ENCODE peak calls at places on chromosomes 11 and 22, in four cellular contexts. One of them, this sample, is unnamed.

GRCh38 chr22:49023161-49023878 is 804.4 kb downstream of the BRD1 start:
- DNase-seq in K562: no peak
- DNase-seq in cardiac fibroblast: no peak
- DNase-seq in thoracic aorta: no peak
- DNase-seq in this sample: no peak

GRCh38 chr11:65338680-65339079 is 5.0 kb downstream of the DPF2 start:
- DNase-seq in cardiac fibroblast: no peak
- DNase-seq in thoracic aorta: no peak
- DNase-seq in K562: no peak
- DNase-seq in this sample: no peak

GRCh38 chr11:76756341-76756771 is 26.8 kb upstream of the TSKU start:
- DNase-seq in thoracic aorta: no peak
- DNase-seq in K562: no peak
- DNase-seq in cardiac fibroblast: no peak
- DNase-seq in this sample: no peak

GRCh38 chr22:17260950-17261349 is 41.7 kb upstream of the ADA2 start:
- DNase-seq in cardiac fibroblast: no peak
- DNase-seq in thoracic aorta: no peak
- DNase-seq in K562: no peak
- DNase-seq in this sample: no peak

GRCh38 chr11:117535201-117535869 is 207.7 kb downstream of the CEP164 start:
- DNase-seq in K562: no peak
- DNase-seq in thoracic aorta: no peak
- DNase-seq in cardiac fibroblast: no peak
- DNase-seq in this sample: no peak

GRCh38 chr11:7573558-7574296 is 59.9 kb downstream of the PPFIBP2 start:
- DNase-seq in thoracic aorta: no peak
- DNase-seq in K562: peak; percentile 28
- DNase-seq in cardiac fibroblast: no peak
- DNase-seq in this sample: no peak

GRCh38 chr11:86722041-86722440 is 49.6 kb upstream of the ME3 start:
- DNase-seq in cardiac fibroblast: peak; percentile 77
- DNase-seq in K562: no peak
- DNase-seq in thoracic aorta: no peak
- DNase-seq in this sample: no peak

GRCh38 chr11:130390071-130390758 is 38.2 kb downstream of the ADAMTS8 start:
- DNase-seq in cardiac fibroblast: peak; percentile 82
- DNase-seq in thoracic aorta: no peak
- DNase-seq in K562: no peak
- DNase-seq in this sample: no peak

GRCh38 chr11:35629914-35630313 is 11.7 kb downstream of the FJX1 start:
- DNase-seq in cardiac fibroblast: peak; percentile 100
- DNase-seq in thoracic aorta: no peak
- DNase-seq in K562: no peak
- DNase-seq in this sample: no peak

GRCh38 chr11:66267379-66268209 is 845 bp upstream of the RAB1B start:
- DNase-seq in K562: peak; percentile 91
- DNase-seq in cardiac fibroblast: peak; percentile 89
- DNase-seq in thoracic aorta: peak; percentile 75
- DNase-seq in this sample: peak; percentile 94

GRCh38 chr22:41300661-41301060 is 664 bp upstream of the ZC3H7B start:
- DNase-seq in thoracic aorta: no peak
- DNase-seq in cardiac fibroblast: no peak
- DNase-seq in K562: no peak
- DNase-seq in this sample: no peak

GRCh38 chr11:130088909-130089668 is 19.4 kb downstream of the APLP2 start:
- DNase-seq in K562: no peak
- DNase-seq in thoracic aorta: no peak
- DNase-seq in cardiac fibroblast: no peak
- DNase-seq in this sample: no peak

GRCh38 chr11:123173040-123173855 is 21.8 kb downstream of the CLMP start:
- DNase-seq in thoracic aorta: no peak
- DNase-seq in cardiac fibroblast: peak; percentile 98
- DNase-seq in K562: no peak
- DNase-seq in this sample: no peak

GRCh38 chr11:100403817-100404216 is 283.3 kb upstream of the ARHGAP42 start:
- DNase-seq in cardiac fibroblast: peak; percentile 32
- DNase-seq in K562: no peak
- DNase-seq in thoracic aorta: no peak
- DNase-seq in this sample: no peak

GRCh38 chr22:19716041-19716828 is 1.9 kb downstream of the SEPTIN5 start:
- DNase-seq in cardiac fibroblast: no peak
- DNase-seq in thoracic aorta: no peak
- DNase-seq in K562: no peak
- DNase-seq in this sample: no peak

GRCh38 chr22:19713228-19713627 is 1.1 kb upstream of the SEPTIN5 start:
- DNase-seq in cardiac fibroblast: no peak
- DNase-seq in thoracic aorta: no peak
- DNase-seq in K562: no peak
- DNase-seq in this sample: no peak

GRCh38 chr22:19715286-19715939 is 1.1 kb downstream of the SEPTIN5 start:
- DNase-seq in cardiac fibroblast: no peak
- DNase-seq in thoracic aorta: no peak
- DNase-seq in K562: no peak
- DNase-seq in this sample: peak; percentile 38

GRCh38 chr22:19714320-19715252 is at the start of gene SEPTIN5:
- DNase-seq in cardiac fibroblast: no peak
- DNase-seq in K562: peak; percentile 99
- DNase-seq in thoracic aorta: no peak
- DNase-seq in this sample: no peak

DNA sequence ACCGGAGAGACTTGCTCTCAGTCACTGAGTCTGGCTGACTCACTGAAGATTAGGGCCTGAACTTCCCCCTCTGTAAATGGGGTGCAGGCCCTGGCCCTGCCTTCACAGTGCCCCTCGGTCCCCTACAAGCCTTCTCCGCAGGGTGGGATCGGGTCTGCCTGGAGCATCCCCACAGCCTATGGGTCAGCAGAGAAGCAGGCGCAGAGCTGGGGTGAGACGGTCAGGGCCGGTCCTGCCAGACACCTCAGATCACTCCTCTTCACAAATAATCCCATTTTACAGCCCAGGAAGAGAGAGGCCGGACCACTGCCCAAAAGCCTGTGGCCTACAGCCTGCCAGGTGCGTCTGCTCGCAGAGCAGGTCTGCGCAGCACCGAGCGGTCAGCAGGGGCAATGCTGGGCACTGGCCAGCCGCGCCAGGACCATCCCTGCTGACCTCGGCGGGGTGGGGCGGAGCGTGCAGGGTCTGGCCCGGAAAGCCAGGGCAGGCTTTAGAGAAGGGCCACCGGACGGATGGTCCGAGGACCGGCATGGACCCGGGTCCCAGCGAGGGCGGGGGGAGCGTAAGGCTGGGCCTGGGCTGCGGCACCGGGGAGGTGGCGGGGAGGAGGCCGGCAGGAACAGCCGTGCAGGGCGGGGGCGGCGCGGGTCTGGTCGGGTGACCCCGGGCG is 518 bp upstream of the SEPTIN5 start:
- DNase-seq in K562: no peak
- DNase-seq in thoracic aorta: no peak
- DNase-seq in cardiac fibroblast: no peak
- DNase-seq in this sample: no peak
- TF ChIP-seq CTCF in K562: no peak
- TF ChIP-seq CTCF in thoracic aorta: no peak
- TF ChIP-seq CTCF in cardiac fibroblast: no peak
- TF ChIP-seq CTCF in this sample: no peak

GRCh38 chr11:32796425-32796824 is 2.0 kb upstream of the CCDC73 start:
- DNase-seq in thoracic aorta: no peak
- DNase-seq in K562: no peak
- DNase-seq in cardiac fibroblast: no peak
- DNase-seq in this sample: no peak

GRCh38 chr11:32792948-32793475 is 1.4 kb downstream of the CCDC73 start:
- DNase-seq in cardiac fibroblast: peak; percentile 57
- DNase-seq in K562: peak; percentile 39
- DNase-seq in thoracic aorta: no peak
- DNase-seq in this sample: peak; percentile 67

GRCh38 chr11:32790916-32791315 is 3.5 kb downstream of the CCDC73 start:
- DNase-seq in thoracic aorta: no peak
- DNase-seq in cardiac fibroblast: no peak
- DNase-seq in K562: no peak
- DNase-seq in this sample: no peak

GRCh38 chr11:32794439-32794838 is at the start of gene CCDC73:
- DNase-seq in cardiac fibroblast: no peak
- DNase-seq in K562: no peak
- DNase-seq in thoracic aorta: no peak
- DNase-seq in this sample: no peak

DNA sequence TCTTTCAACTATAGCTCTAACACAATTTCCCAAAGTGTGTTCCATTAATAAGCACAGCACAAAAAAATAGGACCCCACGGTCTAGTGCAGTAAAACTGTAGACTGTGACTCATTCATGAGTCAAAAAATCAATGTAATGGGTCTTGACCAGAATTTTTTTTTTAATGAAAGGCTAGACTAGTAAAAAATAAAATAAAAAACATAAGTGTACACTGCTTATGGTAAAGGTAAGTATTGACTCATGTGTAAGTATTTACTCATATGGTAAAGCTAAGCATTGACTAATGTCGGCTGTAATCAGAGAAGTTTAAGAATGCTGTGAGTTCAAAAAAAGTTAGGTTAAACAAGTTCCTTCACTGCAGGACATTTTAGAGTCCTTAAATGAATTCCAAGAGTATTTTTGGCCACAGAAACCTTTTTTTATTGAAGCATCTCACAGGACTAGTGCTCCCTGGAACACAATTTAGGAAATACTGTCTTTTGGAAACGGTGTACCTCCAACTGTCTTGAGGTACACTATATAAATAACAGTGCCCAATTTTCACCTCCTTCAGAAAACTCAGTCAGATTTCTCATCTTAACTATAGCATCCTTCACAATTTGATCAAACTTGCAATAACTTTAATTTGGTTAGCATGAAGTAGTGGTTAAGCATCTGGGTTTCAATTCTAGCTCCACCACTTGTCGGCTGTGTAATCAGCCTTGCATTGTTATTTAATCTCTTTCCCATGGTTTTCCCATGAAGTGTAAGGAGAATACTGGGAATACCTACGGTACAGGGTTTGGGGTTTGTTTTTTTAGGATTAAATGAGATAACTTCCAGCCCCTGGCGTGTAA is 2.1 kb downstream of the CCDC73 start:
- DNase-seq in cardiac fibroblast: no peak
- DNase-seq in K562: no peak
- DNase-seq in thoracic aorta: no peak
- DNase-seq in this sample: no peak
- H3K4me3 ChIP-seq in cardiac fibroblast: no peak overlapping the region
- H3K4me3 ChIP-seq in K562: no peak overlapping the region
- H3K4me3 ChIP-seq in thoracic aorta: peak overlapping the region; percentile 53
- H3K4me3 ChIP-seq in this sample: no peak overlapping the region

DNA sequence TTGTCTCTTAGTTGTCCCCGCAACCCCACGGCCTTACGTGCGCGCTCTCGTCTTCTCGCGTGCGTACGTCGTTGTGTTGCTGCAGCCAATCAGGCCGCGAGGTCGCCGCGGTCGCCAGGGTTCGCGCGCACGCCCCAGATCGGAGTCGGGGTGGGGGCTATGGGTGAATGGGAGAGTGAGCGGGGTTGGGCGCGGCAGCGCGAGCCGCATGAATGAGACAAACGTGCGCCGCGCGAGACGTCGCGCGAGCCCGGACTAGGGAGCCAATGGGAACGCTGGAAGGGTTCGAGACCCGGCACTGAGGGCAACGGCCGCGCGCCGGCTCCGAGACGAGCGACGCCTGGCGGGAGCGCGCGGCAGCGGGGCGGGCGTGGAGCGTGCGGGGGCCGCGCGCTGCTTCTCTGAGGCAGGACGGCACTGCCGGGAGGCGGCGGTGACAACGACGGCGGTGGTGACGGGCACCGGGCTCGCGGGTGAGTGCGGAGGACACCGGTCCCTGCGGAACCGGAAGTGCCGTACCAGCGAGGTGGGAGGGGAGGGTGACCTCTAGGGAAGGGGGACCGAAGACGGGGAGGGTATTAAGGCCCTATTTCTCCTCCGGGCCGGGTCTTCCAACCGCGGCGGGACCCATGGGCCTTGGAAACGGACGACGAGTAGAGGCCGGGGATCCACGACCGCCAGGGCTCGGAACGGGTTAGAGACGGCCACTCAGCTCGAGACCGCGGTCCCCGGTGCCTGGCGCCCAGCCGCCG is at the start of gene ZDHHC5:
- DNase-seq in K562: peak; percentile 98
- DNase-seq in thoracic aorta: peak; percentile 98
- DNase-seq in cardiac fibroblast: peak; percentile 100
- DNase-seq in this sample: peak; percentile 100
- TF ChIP-seq CTCF in K562: peak; percentile 29
- TF ChIP-seq CTCF in thoracic aorta: peak; percentile 48
- TF ChIP-seq CTCF in cardiac fibroblast: no peak
- TF ChIP-seq CTCF in this sample: peak; percentile 44

GRCh38 chr11:1761857-1762536 is 1.7 kb downstream of the CTSD start:
- DNase-seq in thoracic aorta: no peak
- DNase-seq in cardiac fibroblast: peak; percentile 56
- DNase-seq in K562: no peak
- DNase-seq in this sample: no peak

GRCh38 chr11:1759851-1760220 is 3.9 kb downstream of the CTSD start:
- DNase-seq in thoracic aorta: no peak
- DNase-seq in K562: no peak
- DNase-seq in cardiac fibroblast: no peak
- DNase-seq in this sample: no peak

GRCh38 chr11:1762537-1763302 is 1.0 kb downstream of the CTSD start:
- DNase-seq in thoracic aorta: no peak
- DNase-seq in K562: peak; percentile 68
- DNase-seq in cardiac fibroblast: no peak
- DNase-seq in this sample: no peak

GRCh38 chr11:1760351-1761109 is 3.2 kb downstream of the CTSD start:
- DNase-seq in K562: no peak
- DNase-seq in thoracic aorta: peak; percentile 60
- DNase-seq in cardiac fibroblast: peak; percentile 81
- DNase-seq in this sample: no peak

DNA sequence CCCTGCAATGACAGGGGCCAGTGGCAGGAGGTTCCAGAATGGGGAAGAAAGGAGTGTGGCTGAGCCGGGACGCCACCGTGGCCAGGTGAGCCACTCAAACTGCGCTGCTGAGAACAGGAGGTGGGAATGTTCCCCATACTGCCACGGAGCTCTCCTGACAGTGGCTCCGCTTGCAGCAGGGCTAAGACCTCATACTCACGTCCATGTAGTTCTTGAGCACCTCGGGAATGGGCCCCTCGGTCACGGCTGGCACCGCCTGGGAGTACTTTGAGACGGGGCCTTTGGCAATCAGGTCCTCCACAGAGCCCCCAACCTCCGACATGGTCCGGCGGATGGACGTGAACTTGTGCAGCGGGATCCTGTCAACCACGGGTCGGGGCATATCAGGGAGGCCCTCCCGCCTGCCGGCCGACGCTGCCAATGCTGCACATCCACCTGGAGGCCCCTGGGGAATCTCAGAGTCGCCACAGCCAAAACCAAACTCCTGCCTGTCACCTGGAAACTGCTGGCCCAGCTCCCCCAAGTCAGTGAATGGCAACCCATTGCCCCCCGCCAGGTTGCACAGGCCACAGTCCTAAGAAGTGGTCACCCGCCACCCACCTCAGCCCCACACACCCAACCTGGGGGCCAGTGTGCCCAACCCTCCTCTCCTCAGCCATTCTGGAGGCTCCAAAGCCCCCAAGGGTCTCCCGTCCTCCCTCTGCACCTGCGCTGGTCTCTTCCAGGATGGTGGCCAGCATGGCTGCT is 2.4 kb downstream of the CTSD start:
- DNase-seq in thoracic aorta: no peak
- DNase-seq in cardiac fibroblast: no peak
- DNase-seq in K562: no peak
- DNase-seq in this sample: no peak
- H3K4me3 ChIP-seq in thoracic aorta: peak overlapping the region; percentile 89
- H3K4me3 ChIP-seq in cardiac fibroblast: peak overlapping the region; percentile 76
- H3K4me3 ChIP-seq in K562: no peak overlapping the region
- H3K4me3 ChIP-seq in this sample: no peak overlapping the region

This sample was measured in GM12865.